ENCODE peak calls at places on chromosomes 13 and 19, in six cellular contexts. W, I, X, E, O and U are unnamed samples.
A peak's percentile ranks its signal among the peaks of the same experiment; 100 is the strongest.

GRCh38 chr19:3222709-3223108 is 1.8 kb upstream of the CELF5 start:
- DNase-seq in E (no peak), I (no peak), O (no peak), W (no peak), X (no peak), U (no peak)

GRCh38 chr19:33416307-33417215 is 43.1 kb downstream of the CEBPG start:
- DNase-seq in I (peak; percentile 84), W (peak; percentile 72), O (peak; percentile 45), E (peak; percentile 57), X (no peak), U (peak; percentile 80)

GRCh38 chr19:41906916-41907680 is 21.2 kb downstream of the ERFL start:
- DNase-seq in I (no peak), E (no peak), W (no peak), X (no peak), O (no peak), U (no peak)

GRCh38 chr13:20814224-20814910 is 40.6 kb upstream of the EEF1AKMT1 start:
- DNase-seq in E (peak; percentile 89), X (no peak), W (peak; percentile 86), I (peak; percentile 46), O (peak; percentile 83), U (peak; percentile 69)

GRCh38 chr13:38417727-38418126 is 68.1 kb downstream of the UFM1 start:
- DNase-seq in E (no peak), I (peak; percentile 5), X (no peak), O (no peak), W (no peak), U (no peak)

GRCh38 chr13:23828866-23829265 is 60.3 kb downstream of the MIPEP start:
- DNase-seq in E (no peak), I (no peak), X (no peak), O (no peak), W (no peak), U (peak; percentile 48)

GRCh38 chr19:18292460-18292809 is 11.0 kb upstream of the JUND start:
- DNase-seq in I (no peak), O (no peak), E (no peak), X (no peak), W (no peak), U (no peak)

GRCh38 chr19:35061583-35062373 is 20.3 kb downstream of the HPN start:
- DNase-seq in E (no peak), I (no peak), W (peak; percentile 28), X (no peak), O (no peak), U (no peak)

GRCh38 chr13:107834268-107834667 is 381.1 kb downstream of the LIG4 start:
- DNase-seq in E (no peak), O (no peak), I (no peak), W (no peak), X (no peak), U (peak; percentile 26)
- H3K27ac ChIP-seq in E (no peak overlapping the region), O (no peak overlapping the region), I (no peak overlapping the region), W (no peak overlapping the region), X (no peak overlapping the region), U (no peak overlapping the region)

DNA sequence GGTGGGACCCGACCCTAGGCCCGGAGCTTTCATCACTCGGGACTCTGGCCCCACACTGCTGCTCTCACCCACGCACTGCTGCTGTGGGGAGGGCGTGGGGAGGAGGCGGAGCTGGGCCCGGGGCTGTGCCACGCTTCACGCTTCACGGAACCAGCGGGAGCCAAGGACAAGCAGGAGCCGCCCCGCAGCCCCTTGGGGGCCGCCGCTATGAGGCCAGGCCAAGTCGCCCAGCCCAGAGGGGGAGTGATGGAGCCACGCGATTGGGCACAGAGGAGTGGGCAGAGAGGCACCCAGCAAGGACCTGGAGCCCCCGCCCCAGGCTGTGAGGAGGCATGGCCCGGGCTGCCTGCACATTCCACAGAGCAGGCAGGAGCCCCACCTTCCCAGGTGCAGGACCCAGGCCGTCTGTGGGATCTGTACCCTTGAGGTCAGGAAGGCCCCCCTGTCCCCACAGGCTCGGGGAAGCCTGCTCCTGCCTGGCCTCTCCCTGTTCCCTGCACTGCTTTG is 10.2 kb upstream of the SUPT20H start:
- DNase-seq in O (no peak), E (no peak), I (no peak), W (no peak), X (no peak), U (no peak)
- H3K4me3 ChIP-seq in O (no peak overlapping the region), E (no peak overlapping the region), I (no peak overlapping the region), W (no peak overlapping the region), X (no peak overlapping the region), U (no peak overlapping the region)

GRCh38 chr13:40611004-40611403 is 55.4 kb downstream of the FOXO1 start:
- DNase-seq in X (no peak), W (no peak), I (no peak), E (no peak), O (no peak), U (no peak)
- H3K27ac ChIP-seq in X (no peak overlapping the region), W (no peak overlapping the region), I (no peak overlapping the region), E (peak overlapping the region; percentile 70), O (no peak overlapping the region), U (no peak overlapping the region)

GRCh38 chr13:109271991-109272454 is 514.4 kb downstream of the IRS2 start:
- DNase-seq in X (peak; percentile 71), W (no peak), E (no peak), I (peak; percentile 85), O (no peak), U (no peak)

GRCh38 chr13:109272595-109273325 is 513.6 kb downstream of the IRS2 start:
- DNase-seq in E (no peak), O (no peak), W (no peak), X (no peak), I (peak; percentile 37), U (no peak)

GRCh38 chr13:109271555-109271954 is 514.8 kb downstream of the IRS2 start:
- DNase-seq in I (no peak), W (no peak), O (no peak), E (no peak), X (no peak), U (no peak)

GRCh38 chr13:109274188-109274821 is 512.1 kb downstream of the IRS2 start:
- DNase-seq in O (no peak), X (no peak), I (peak; percentile 74), W (no peak), E (no peak), U (peak; percentile 44)

DNA sequence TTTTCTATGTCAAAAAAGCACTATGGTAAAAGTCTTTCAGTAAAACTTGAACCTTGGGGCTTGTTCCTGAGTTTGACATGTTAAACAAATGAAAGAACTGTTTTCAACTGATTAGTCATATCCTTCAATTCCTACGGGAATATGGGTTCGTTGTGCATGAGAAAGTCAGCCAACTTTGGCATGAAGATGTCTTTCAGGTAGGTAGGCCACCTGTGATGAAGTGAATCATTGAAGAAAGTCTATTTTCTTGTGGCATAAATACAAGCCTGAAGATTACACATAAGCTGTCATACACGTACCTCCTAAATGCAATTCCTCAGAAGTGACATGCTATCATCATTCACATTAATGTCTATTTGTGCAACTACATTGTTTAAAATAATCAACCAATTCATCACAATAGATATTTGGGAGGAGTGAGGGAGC is 513.0 kb downstream of the IRS2 start:
- DNase-seq in O (no peak), W (no peak), E (no peak), I (peak; percentile 39), X (no peak), U (peak; percentile 34)
- H3K4me3 ChIP-seq in O (no peak overlapping the region), W (no peak overlapping the region), E (no peak overlapping the region), I (peak overlapping the region; percentile 44), X (peak overlapping the region; percentile 23), U (no peak overlapping the region)

GRCh38 chr19:11451327-11451941 is 16.0 kb downstream of the PRKCSH start:
- DNase-seq in X (no peak), I (no peak), W (no peak), E (no peak), O (no peak), U (no peak)

GRCh38 chr19:11451942-11452813 is 16.7 kb downstream of the PRKCSH start:
- DNase-seq in X (no peak), W (no peak), I (no peak), E (no peak), O (no peak), U (peak; percentile 23)

GRCh38 chr19:11456659-11457058 is 21.2 kb downstream of the PRKCSH start:
- DNase-seq in X (no peak), E (no peak), I (no peak), O (no peak), W (no peak), U (no peak)

GRCh38 chr19:11452814-11453335 is 17.4 kb downstream of the PRKCSH start:
- DNase-seq in I (no peak), O (no peak), W (no peak), X (no peak), E (no peak), U (no peak)

DNA sequence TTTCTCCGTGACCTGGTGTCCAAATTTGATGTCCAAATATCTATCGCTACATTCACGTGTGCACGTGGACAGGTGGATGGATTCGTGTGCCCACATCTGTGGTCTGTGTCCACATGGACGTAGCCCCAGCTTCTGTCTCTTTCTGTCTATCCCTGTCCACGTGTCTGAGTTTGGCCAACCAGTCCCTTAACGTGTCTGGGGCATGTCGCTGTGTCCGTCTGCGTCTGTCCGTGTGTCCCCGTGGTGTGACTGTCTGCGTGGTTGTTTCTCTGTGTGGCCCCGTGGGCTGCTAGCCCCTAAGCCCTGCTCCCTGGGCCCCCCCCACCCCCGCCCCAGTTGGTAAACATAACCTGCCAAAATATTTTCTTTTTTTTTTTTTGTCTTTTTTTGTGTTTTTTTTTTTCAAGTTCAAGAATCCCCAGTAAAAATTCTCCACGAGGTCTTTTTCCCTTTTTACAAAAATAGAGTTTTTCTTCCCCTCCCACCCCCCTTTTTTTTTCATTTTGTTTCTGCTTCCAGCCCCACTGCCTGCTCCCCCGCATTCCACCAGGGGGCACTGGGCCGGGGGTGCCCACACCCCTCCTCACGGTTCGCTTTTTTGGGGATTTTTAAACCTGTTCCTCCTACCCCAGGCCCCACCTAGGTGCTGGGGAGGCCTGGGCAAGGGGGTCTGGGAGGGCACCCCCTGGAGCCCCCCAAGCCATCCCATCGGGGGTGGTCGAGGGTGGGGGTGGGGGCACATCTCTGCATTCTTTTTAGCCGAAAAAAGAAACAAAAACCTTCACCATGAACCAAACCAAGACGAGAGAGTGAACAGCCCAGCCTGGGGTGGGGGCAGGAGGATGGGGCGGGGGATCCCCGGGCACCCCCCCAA is 18.3 kb downstream of the PRKCSH start:
- DNase-seq in E (no peak), O (no peak), W (no peak), X (no peak), I (no peak), U (no peak)
- H3K27ac ChIP-seq in E (no peak overlapping the region), O (no peak overlapping the region), W (no peak overlapping the region), X (no peak overlapping the region), I (no peak overlapping the region), U (no peak overlapping the region)